ENCODE peak calls at places on chromosomes 3 and 15, in six cellular contexts. One of them, this sample, is unnamed.
A peak's percentile ranks its signal among the peaks of the same experiment; 100 is the strongest.

GRCh38 chr3:190362258-190362657 is 25.7 kb upstream of the CLDN16 start:
- DNase-seq in brain microvascular endothelial cell: no peak
- DNase-seq in neural crest cell: no peak
- DNase-seq in H1: peak; percentile 17
- DNase-seq in H9: peak; percentile 51
- DNase-seq in activated B cell treated with CpG ODN at 0.5 μM for 24 hours: no peak
- DNase-seq in this sample: no peak

GRCh38 chr3:197752107-197752506 is 2.4 kb downstream of the FYTTD1 start:
- DNase-seq in brain microvascular endothelial cell: no peak
- DNase-seq in neural crest cell: no peak
- DNase-seq in H1: no peak
- DNase-seq in H9: no peak
- DNase-seq in activated B cell treated with CpG ODN at 0.5 μM for 24 hours: no peak
- DNase-seq in this sample: no peak

GRCh38 chr3:140898340-140899180 is 43.1 kb upstream of the SLC25A36 start:
- DNase-seq in brain microvascular endothelial cell: peak; percentile 79
- DNase-seq in neural crest cell: peak; percentile 11
- DNase-seq in H1: no peak
- DNase-seq in H9: no peak
- DNase-seq in activated B cell treated with CpG ODN at 0.5 μM for 24 hours: no peak
- DNase-seq in this sample: no peak

GRCh38 chr3:124168271-124168670 is 176.3 kb upstream of the ROPN1 start:
- DNase-seq in brain microvascular endothelial cell: peak; percentile 18
- DNase-seq in neural crest cell: no peak
- DNase-seq in H1: no peak
- DNase-seq in H9: no peak
- DNase-seq in activated B cell treated with CpG ODN at 0.5 μM for 24 hours: no peak
- DNase-seq in this sample: no peak

GRCh38 chr3:69542265-69543079 is 156.6 kb upstream of the FRMD4B start:
- DNase-seq in brain microvascular endothelial cell: no peak
- DNase-seq in neural crest cell: peak; percentile 36
- DNase-seq in H1: no peak
- DNase-seq in H9: peak; percentile 81
- DNase-seq in activated B cell treated with CpG ODN at 0.5 μM for 24 hours: no peak
- DNase-seq in this sample: peak; percentile 49

GRCh38 chr15:57345584-57345983 is 30.7 kb upstream of the CGNL1 start:
- DNase-seq in brain microvascular endothelial cell: no peak
- DNase-seq in neural crest cell: no peak
- DNase-seq in H1: no peak
- DNase-seq in H9: peak; percentile 79
- DNase-seq in activated B cell treated with CpG ODN at 0.5 μM for 24 hours: no peak
- DNase-seq in this sample: no peak

GRCh38 chr3:36903119-36903882 is 41.6 kb downstream of the TRANK1 start:
- DNase-seq in brain microvascular endothelial cell: no peak
- DNase-seq in neural crest cell: no peak
- DNase-seq in H1: no peak
- DNase-seq in H9: no peak
- DNase-seq in activated B cell treated with CpG ODN at 0.5 μM for 24 hours: no peak
- DNase-seq in this sample: no peak

GRCh38 chr15:41340189-41340695 is 7.6 kb downstream of the NUSAP1 start:
- DNase-seq in brain microvascular endothelial cell: no peak
- DNase-seq in neural crest cell: no peak
- DNase-seq in H1: no peak
- DNase-seq in H9: no peak
- DNase-seq in activated B cell treated with CpG ODN at 0.5 μM for 24 hours: no peak
- DNase-seq in this sample: no peak

GRCh38 chr3:113128386-113129015 is 82.9 kb upstream of the BOC start:
- DNase-seq in brain microvascular endothelial cell: peak; percentile 9
- DNase-seq in neural crest cell: no peak
- DNase-seq in H1: no peak
- DNase-seq in H9: no peak
- DNase-seq in activated B cell treated with CpG ODN at 0.5 μM for 24 hours: no peak
- DNase-seq in this sample: no peak

GRCh38 chr15:98562361-98562791 is 86.0 kb upstream of the IGF1R start:
- DNase-seq in brain microvascular endothelial cell: no peak
- DNase-seq in neural crest cell: no peak
- DNase-seq in H1: no peak
- DNase-seq in H9: no peak
- DNase-seq in activated B cell treated with CpG ODN at 0.5 μM for 24 hours: no peak
- DNase-seq in this sample: no peak

GRCh38 chr3:45644063-45644462 is 45.1 kb upstream of the SACM1L start:
- DNase-seq in brain microvascular endothelial cell: peak; percentile 72
- DNase-seq in neural crest cell: no peak
- DNase-seq in H1: no peak
- DNase-seq in H9: no peak
- DNase-seq in activated B cell treated with CpG ODN at 0.5 μM for 24 hours: no peak
- DNase-seq in this sample: no peak

GRCh38 chr3:186307594-186307993 is 54.4 kb downstream of the DGKG start:
- DNase-seq in brain microvascular endothelial cell: peak; percentile 27
- DNase-seq in neural crest cell: peak; percentile 47
- DNase-seq in H1: no peak
- DNase-seq in H9: no peak
- DNase-seq in activated B cell treated with CpG ODN at 0.5 μM for 24 hours: no peak
- DNase-seq in this sample: no peak

GRCh38 chr15:52788099-52788986 is 1.8 kb downstream of the ONECUT1 start:
- DNase-seq in brain microvascular endothelial cell: no peak
- DNase-seq in neural crest cell: no peak
- DNase-seq in H1: no peak
- DNase-seq in H9: peak; percentile 46
- DNase-seq in activated B cell treated with CpG ODN at 0.5 μM for 24 hours: no peak
- DNase-seq in this sample: no peak

GRCh38 chr15:42914728-42915497 is 5.7 kb downstream of the TTBK2 start:
- DNase-seq in brain microvascular endothelial cell: no peak
- DNase-seq in neural crest cell: no peak
- DNase-seq in H1: no peak
- DNase-seq in H9: no peak
- DNase-seq in activated B cell treated with CpG ODN at 0.5 μM for 24 hours: no peak
- DNase-seq in this sample: no peak

GRCh38 chr3:34258271-34259015 is 460.0 kb downstream of the PDCD6IP start:
- DNase-seq in brain microvascular endothelial cell: peak; percentile 22
- DNase-seq in neural crest cell: no peak
- DNase-seq in H1: no peak
- DNase-seq in H9: peak; percentile 39
- DNase-seq in activated B cell treated with CpG ODN at 0.5 μM for 24 hours: no peak
- DNase-seq in this sample: no peak

GRCh38 chr15:85414991-85415390 is 34.6 kb downstream of the AKAP13 start:
- DNase-seq in brain microvascular endothelial cell: no peak
- DNase-seq in neural crest cell: no peak
- DNase-seq in H1: no peak
- DNase-seq in H9: no peak
- DNase-seq in activated B cell treated with CpG ODN at 0.5 μM for 24 hours: no peak
- DNase-seq in this sample: no peak

GRCh38 chr3:194707176-194707575 is 21.5 kb downstream of the FAM43A start:
- DNase-seq in brain microvascular endothelial cell: no peak
- DNase-seq in neural crest cell: no peak
- DNase-seq in H1: no peak
- DNase-seq in H9: no peak
- DNase-seq in activated B cell treated with CpG ODN at 0.5 μM for 24 hours: no peak
- DNase-seq in this sample: no peak

GRCh38 chr3:10268930-10269329 is 20.7 kb downstream of the TATDN2 start:
- DNase-seq in brain microvascular endothelial cell: no peak
- DNase-seq in neural crest cell: no peak
- DNase-seq in H1: no peak
- DNase-seq in H9: no peak
- DNase-seq in activated B cell treated with CpG ODN at 0.5 μM for 24 hours: no peak
- DNase-seq in this sample: no peak

GRCh38 chr3:15860014-15860934 is 62.5 kb upstream of the ANKRD28 start:
- DNase-seq in brain microvascular endothelial cell: peak; percentile 25
- DNase-seq in neural crest cell: peak; percentile 44
- DNase-seq in H1: peak; percentile 38
- DNase-seq in H9: peak; percentile 84
- DNase-seq in activated B cell treated with CpG ODN at 0.5 μM for 24 hours: peak; percentile 32
- DNase-seq in this sample: peak; percentile 65

GRCh38 chr15:57505949-57506391 is 85.7 kb upstream of the MYZAP start:
- DNase-seq in brain microvascular endothelial cell: peak; percentile 77
- DNase-seq in neural crest cell: no peak
- DNase-seq in H1: no peak
- DNase-seq in H9: no peak
- DNase-seq in activated B cell treated with CpG ODN at 0.5 μM for 24 hours: no peak
- DNase-seq in this sample: no peak

GRCh38 chr15:100785181-100786138 is 94.2 kb upstream of the ALDH1A3 start:
- DNase-seq in brain microvascular endothelial cell: no peak
- DNase-seq in neural crest cell: no peak
- DNase-seq in H1: no peak
- DNase-seq in H9: no peak
- DNase-seq in activated B cell treated with CpG ODN at 0.5 μM for 24 hours: no peak
- DNase-seq in this sample: no peak

GRCh38 chr3:46187876-46188275 is 20.2 kb downstream of the CCR1 start:
- DNase-seq in brain microvascular endothelial cell: peak; percentile 51
- DNase-seq in neural crest cell: no peak
- DNase-seq in H1: no peak
- DNase-seq in H9: no peak
- DNase-seq in activated B cell treated with CpG ODN at 0.5 μM for 24 hours: no peak
- DNase-seq in this sample: no peak

GRCh38 chr3:13022348-13023250 is 50.6 kb downstream of the IQSEC1 start:
- DNase-seq in brain microvascular endothelial cell: peak; percentile 80
- DNase-seq in neural crest cell: no peak
- DNase-seq in H1: peak; percentile 31
- DNase-seq in H9: peak; percentile 76
- DNase-seq in activated B cell treated with CpG ODN at 0.5 μM for 24 hours: peak; percentile 70
- DNase-seq in this sample: peak; percentile 49
- TF ChIP-seq CTCF in brain microvascular endothelial cell: no peak
- TF ChIP-seq CTCF in neural crest cell: no peak
- TF ChIP-seq CTCF in H1: no peak
- TF ChIP-seq CTCF in H9: no peak
- TF ChIP-seq CTCF in activated B cell treated with CpG ODN at 0.5 μM for 24 hours: no peak
- TF ChIP-seq CTCF in this sample: no peak

GRCh38 chr3:107752202-107752990 is 229.6 kb downstream of the BBX start:
- DNase-seq in brain microvascular endothelial cell: peak; percentile 42
- DNase-seq in neural crest cell: no peak
- DNase-seq in H1: no peak
- DNase-seq in H9: peak; percentile 35
- DNase-seq in activated B cell treated with CpG ODN at 0.5 μM for 24 hours: no peak
- DNase-seq in this sample: no peak
- TF ChIP-seq CTCF in brain microvascular endothelial cell: peak; percentile 73
- TF ChIP-seq CTCF in neural crest cell: peak; percentile 56
- TF ChIP-seq CTCF in H1: peak; percentile 82
- TF ChIP-seq CTCF in H9: peak; percentile 80
- TF ChIP-seq CTCF in activated B cell treated with CpG ODN at 0.5 μM for 24 hours: no peak
- TF ChIP-seq CTCF in this sample: no peak

GRCh38 chr3:170180952-170181876 is at the start of gene PHC3:
- DNase-seq in brain microvascular endothelial cell: peak; percentile 85
- DNase-seq in neural crest cell: peak; percentile 86
- DNase-seq in H1: peak; percentile 54
- DNase-seq in H9: peak; percentile 94
- DNase-seq in activated B cell treated with CpG ODN at 0.5 μM for 24 hours: peak; percentile 92
- DNase-seq in this sample: peak; percentile 95
- TF ChIP-seq CTCF in brain microvascular endothelial cell: no peak
- TF ChIP-seq CTCF in neural crest cell: no peak
- TF ChIP-seq CTCF in H1: no peak
- TF ChIP-seq CTCF in H9: no peak
- TF ChIP-seq CTCF in activated B cell treated with CpG ODN at 0.5 μM for 24 hours: no peak
- TF ChIP-seq CTCF in this sample: peak; percentile 15

GRCh38 chr15:47027322-47027946 is 689.9 kb upstream of the SEMA6D start:
- DNase-seq in brain microvascular endothelial cell: no peak
- DNase-seq in neural crest cell: no peak
- DNase-seq in H1: no peak
- DNase-seq in H9: peak; percentile 32
- DNase-seq in activated B cell treated with CpG ODN at 0.5 μM for 24 hours: no peak
- DNase-seq in this sample: no peak
- TF ChIP-seq CTCF in brain microvascular endothelial cell: no peak
- TF ChIP-seq CTCF in neural crest cell: peak; percentile 23
- TF ChIP-seq CTCF in H1: peak; percentile 65
- TF ChIP-seq CTCF in H9: peak; percentile 59
- TF ChIP-seq CTCF in activated B cell treated with CpG ODN at 0.5 μM for 24 hours: no peak
- TF ChIP-seq CTCF in this sample: no peak

GRCh38 chr15:78540135-78540954 is at the start of gene PSMA4:
- DNase-seq in brain microvascular endothelial cell: peak; percentile 77
- DNase-seq in neural crest cell: peak; percentile 91
- DNase-seq in H1: peak; percentile 38
- DNase-seq in H9: peak; percentile 90
- DNase-seq in activated B cell treated with CpG ODN at 0.5 μM for 24 hours: peak; percentile 97
- DNase-seq in this sample: peak; percentile 86
- TF ChIP-seq CTCF in brain microvascular endothelial cell: peak; percentile 5
- TF ChIP-seq CTCF in neural crest cell: peak; percentile 30
- TF ChIP-seq CTCF in H1: no peak
- TF ChIP-seq CTCF in H9: peak; percentile 26
- TF ChIP-seq CTCF in activated B cell treated with CpG ODN at 0.5 μM for 24 hours: no peak
- TF ChIP-seq CTCF in this sample: no peak

This sample was measured in mesothelial cell of epicardium.